ENCODE peak calls at places on chromosome 6, in ten cellular contexts. One of them, this sample, is unnamed. For H3K4me1, the result is how much of the 10 kb centered on the place peaks cover.

GRCh38 chr6:99331531-99331930 is 17.9 kb downstream of the FAXC start:
- DNase-seq in colonic mucosa: no peak
- DNase-seq in SK-N-SH: no peak
- DNase-seq in heart left ventricle: no peak
- DNase-seq in H1: no peak
- DNase-seq in PC-3: no peak
- DNase-seq in cardiac muscle cell: no peak
- DNase-seq in BE2C: no peak
- DNase-seq in spleen: no peak
- DNase-seq in left ventricle myocardium inferior: no peak
- DNase-seq in this sample: peak

GRCh38 chr6:44265003-44265842 is at the start of gene NFKBIE:
- DNase-seq in cardiac muscle cell: peak
- DNase-seq in SK-N-SH: peak
- DNase-seq in spleen: peak
- DNase-seq in PC-3: peak
- DNase-seq in BE2C: peak
- DNase-seq in heart left ventricle: peak
- DNase-seq in colonic mucosa: peak
- DNase-seq in H1: no peak
- DNase-seq in left ventricle myocardium inferior: peak
- DNase-seq in this sample: peak

GRCh38 chr6:158751192-158751591 is 68.0 kb downstream of the EZR start:
- DNase-seq in left ventricle myocardium inferior: no peak
- DNase-seq in BE2C: no peak
- DNase-seq in SK-N-SH: no peak
- DNase-seq in spleen: no peak
- DNase-seq in heart left ventricle: no peak
- DNase-seq in colonic mucosa: no peak
- DNase-seq in cardiac muscle cell: no peak
- DNase-seq in H1: no peak
- DNase-seq in PC-3: no peak
- DNase-seq in this sample: no peak

GRCh38 chr6:109816452-109817374 is 125.6 kb downstream of the FIG4 start:
- DNase-seq in colonic mucosa: peak
- DNase-seq in SK-N-SH: no peak
- DNase-seq in heart left ventricle: no peak
- DNase-seq in spleen: no peak
- DNase-seq in H1: no peak
- DNase-seq in PC-3: no peak
- DNase-seq in cardiac muscle cell: peak
- DNase-seq in left ventricle myocardium inferior: no peak
- DNase-seq in BE2C: peak
- DNase-seq in this sample: no peak

GRCh38 chr6:25629202-25629584 is 22.8 kb upstream of the SCGN start:
- DNase-seq in spleen: no peak
- DNase-seq in cardiac muscle cell: no peak
- DNase-seq in heart left ventricle: no peak
- DNase-seq in BE2C: peak
- DNase-seq in left ventricle myocardium inferior: no peak
- DNase-seq in colonic mucosa: no peak
- DNase-seq in SK-N-SH: no peak
- DNase-seq in H1: no peak
- DNase-seq in PC-3: no peak
- DNase-seq in this sample: peak

GRCh38 chr6:122818866-122819265 is 29.8 kb downstream of the SMPDL3A start:
- DNase-seq in spleen: no peak
- DNase-seq in BE2C: no peak
- DNase-seq in H1: no peak
- DNase-seq in left ventricle myocardium inferior: no peak
- DNase-seq in colonic mucosa: no peak
- DNase-seq in cardiac muscle cell: no peak
- DNase-seq in SK-N-SH: no peak
- DNase-seq in heart left ventricle: no peak
- DNase-seq in PC-3: no peak
- DNase-seq in this sample: no peak

GRCh38 chr6:157070403-157071107 is 252.8 kb downstream of the TMEM242 start:
- DNase-seq in left ventricle myocardium inferior: no peak
- DNase-seq in cardiac muscle cell: no peak
- DNase-seq in SK-N-SH: no peak
- DNase-seq in H1: no peak
- DNase-seq in PC-3: no peak
- DNase-seq in BE2C: no peak
- DNase-seq in heart left ventricle: no peak
- DNase-seq in spleen: no peak
- DNase-seq in colonic mucosa: no peak
- DNase-seq in this sample: no peak

GRCh38 chr6:132813173-132813856 is 1.1 kb upstream of the RPS12 start:
- DNase-seq in cardiac muscle cell: peak
- DNase-seq in BE2C: no peak
- DNase-seq in left ventricle myocardium inferior: peak
- DNase-seq in colonic mucosa: peak
- DNase-seq in heart left ventricle: peak
- DNase-seq in H1: no peak
- DNase-seq in SK-N-SH: no peak
- DNase-seq in PC-3: peak
- DNase-seq in spleen: peak
- DNase-seq in this sample: peak

GRCh38 chr6:151060742-151061100 is 179.0 kb upstream of the AKAP12 start:
- DNase-seq in heart left ventricle: no peak
- DNase-seq in BE2C: no peak
- DNase-seq in PC-3: no peak
- DNase-seq in cardiac muscle cell: no peak
- DNase-seq in left ventricle myocardium inferior: no peak
- DNase-seq in SK-N-SH: no peak
- DNase-seq in H1: no peak
- DNase-seq in spleen: no peak
- DNase-seq in colonic mucosa: peak
- DNase-seq in this sample: no peak

GRCh38 chr6:151059612-151060095 is 180.1 kb upstream of the AKAP12 start:
- DNase-seq in SK-N-SH: no peak
- DNase-seq in H1: no peak
- DNase-seq in left ventricle myocardium inferior: no peak
- DNase-seq in heart left ventricle: no peak
- DNase-seq in PC-3: no peak
- DNase-seq in BE2C: no peak
- DNase-seq in spleen: no peak
- DNase-seq in colonic mucosa: peak
- DNase-seq in cardiac muscle cell: no peak
- DNase-seq in this sample: no peak

GRCh38 chr6:151056230-151056907 is 183.4 kb upstream of the AKAP12 start:
- DNase-seq in H1: no peak
- DNase-seq in BE2C: no peak
- DNase-seq in colonic mucosa: peak
- DNase-seq in heart left ventricle: no peak
- DNase-seq in left ventricle myocardium inferior: no peak
- DNase-seq in PC-3: no peak
- DNase-seq in cardiac muscle cell: no peak
- DNase-seq in SK-N-SH: no peak
- DNase-seq in spleen: no peak
- DNase-seq in this sample: no peak

GRCh38 chr6:151060096-151060741 is 179.5 kb upstream of the AKAP12 start:
- DNase-seq in left ventricle myocardium inferior: no peak
- DNase-seq in colonic mucosa: peak
- DNase-seq in PC-3: peak
- DNase-seq in SK-N-SH: no peak
- DNase-seq in H1: no peak
- DNase-seq in BE2C: no peak
- DNase-seq in cardiac muscle cell: no peak
- DNase-seq in spleen: no peak
- DNase-seq in heart left ventricle: no peak
- DNase-seq in this sample: peak

DNA sequence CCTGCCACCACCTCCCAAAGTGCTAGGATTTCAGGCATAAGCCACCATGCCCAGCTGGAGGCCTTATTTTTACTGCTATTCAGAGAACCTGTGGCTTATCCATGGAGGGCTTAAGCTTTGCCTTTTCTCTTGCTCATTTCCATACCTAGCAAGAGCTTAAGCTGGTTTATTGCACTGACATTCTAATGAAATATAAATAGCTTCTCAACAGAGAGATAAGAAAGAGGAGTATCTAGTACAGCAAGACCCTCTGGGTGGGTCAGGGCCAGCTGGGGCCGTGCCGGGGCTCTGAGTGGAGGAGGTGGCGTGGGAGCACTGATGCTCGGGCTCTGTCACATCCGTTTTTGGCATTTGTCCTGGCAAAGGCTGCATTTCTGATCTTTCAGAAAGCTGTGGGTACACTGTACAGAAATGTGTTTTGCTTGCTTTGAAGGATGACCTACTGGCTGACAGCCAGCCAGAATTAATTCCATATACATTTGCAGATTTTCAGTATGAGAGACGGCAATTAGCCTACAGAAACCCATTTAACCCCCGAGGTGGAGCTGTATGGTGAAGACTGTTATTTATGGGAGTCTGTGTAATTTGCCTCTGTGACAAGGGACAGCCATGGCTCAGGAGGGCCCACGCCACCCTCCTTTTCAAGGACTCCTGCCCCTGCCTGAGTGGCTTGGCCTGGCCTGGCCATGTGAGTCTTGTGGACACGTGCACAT is 181.6 kb upstream of the AKAP12 start:
- DNase-seq in left ventricle myocardium inferior: peak
- DNase-seq in BE2C: no peak
- DNase-seq in cardiac muscle cell: no peak
- DNase-seq in heart left ventricle: no peak
- DNase-seq in spleen: no peak
- DNase-seq in colonic mucosa: peak
- DNase-seq in H1: no peak
- DNase-seq in SK-N-SH: peak
- DNase-seq in PC-3: no peak
- DNase-seq in this sample: no peak
- H3K4me1 ChIP-seq in left ventricle myocardium inferior: under half
- H3K4me1 ChIP-seq in BE2C: under half
- H3K4me1 ChIP-seq in cardiac muscle cell: half or more
- H3K4me1 ChIP-seq in heart left ventricle: under half
- H3K4me1 ChIP-seq in spleen: under half
- H3K4me1 ChIP-seq in colonic mucosa: under half
- H3K4me1 ChIP-seq in H1: under half
- H3K4me1 ChIP-seq in SK-N-SH: under half
- H3K4me1 ChIP-seq in PC-3: under half
- H3K4me1 ChIP-seq in this sample: under half

DNA sequence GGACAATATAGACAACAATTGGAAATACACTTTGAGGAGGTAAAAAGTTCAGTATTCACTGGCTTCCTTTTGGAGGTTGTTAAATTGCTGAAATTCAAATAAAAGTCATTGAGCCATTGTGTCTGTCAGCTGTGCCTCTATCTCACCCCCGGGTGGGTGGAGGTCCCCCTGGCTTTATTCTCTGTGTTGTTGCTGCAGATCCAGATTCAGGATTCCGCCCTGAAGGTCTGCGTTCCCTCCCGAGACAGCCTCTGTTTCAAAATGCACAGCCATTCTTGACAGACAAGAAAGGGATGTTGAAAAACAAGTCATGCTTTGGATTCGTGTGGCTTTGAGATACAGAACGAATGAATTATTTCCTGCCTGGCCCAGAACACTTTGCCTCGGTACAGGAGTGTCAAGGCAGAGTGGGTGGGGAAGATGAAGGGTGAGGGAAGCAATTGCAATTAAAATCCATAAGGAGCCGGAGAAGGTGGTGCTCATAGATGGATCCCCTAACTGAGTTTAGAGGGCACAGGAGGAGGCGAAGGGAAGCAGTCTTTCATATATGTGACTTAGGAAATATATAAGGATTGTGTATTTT is 118.3 kb downstream of the TTLL2 start:
- DNase-seq in H1: no peak
- DNase-seq in spleen: no peak
- DNase-seq in SK-N-SH: no peak
- DNase-seq in cardiac muscle cell: no peak
- DNase-seq in colonic mucosa: no peak
- DNase-seq in left ventricle myocardium inferior: no peak
- DNase-seq in PC-3: no peak
- DNase-seq in heart left ventricle: no peak
- DNase-seq in BE2C: no peak
- DNase-seq in this sample: no peak
- H3K4me1 ChIP-seq in H1: under half
- H3K4me1 ChIP-seq in spleen: under half
- H3K4me1 ChIP-seq in SK-N-SH: under half
- H3K4me1 ChIP-seq in cardiac muscle cell: under half
- H3K4me1 ChIP-seq in colonic mucosa: under half
- H3K4me1 ChIP-seq in left ventricle myocardium inferior: under half
- H3K4me1 ChIP-seq in PC-3: under half
- H3K4me1 ChIP-seq in heart left ventricle: under half
- H3K4me1 ChIP-seq in BE2C: under half
- H3K4me1 ChIP-seq in this sample: under half

GRCh38 chr6:112223070-112223861 is 31.1 kb downstream of the LAMA4 start:
- DNase-seq in cardiac muscle cell: no peak
- DNase-seq in left ventricle myocardium inferior: no peak
- DNase-seq in H1: no peak
- DNase-seq in SK-N-SH: no peak
- DNase-seq in PC-3: peak
- DNase-seq in colonic mucosa: no peak
- DNase-seq in heart left ventricle: no peak
- DNase-seq in BE2C: no peak
- DNase-seq in spleen: no peak
- DNase-seq in this sample: peak

GRCh38 chr6:112227992-112228391 is 26.4 kb downstream of the LAMA4 start:
- DNase-seq in left ventricle myocardium inferior: peak
- DNase-seq in heart left ventricle: no peak
- DNase-seq in colonic mucosa: no peak
- DNase-seq in H1: no peak
- DNase-seq in BE2C: no peak
- DNase-seq in cardiac muscle cell: no peak
- DNase-seq in SK-N-SH: no peak
- DNase-seq in PC-3: no peak
- DNase-seq in spleen: no peak
- DNase-seq in this sample: no peak

GRCh38 chr6:112224088-112224487 is 30.3 kb downstream of the LAMA4 start:
- DNase-seq in spleen: no peak
- DNase-seq in H1: no peak
- DNase-seq in cardiac muscle cell: no peak
- DNase-seq in BE2C: no peak
- DNase-seq in colonic mucosa: no peak
- DNase-seq in left ventricle myocardium inferior: no peak
- DNase-seq in PC-3: no peak
- DNase-seq in heart left ventricle: no peak
- DNase-seq in SK-N-SH: no peak
- DNase-seq in this sample: no peak

GRCh38 chr6:112227411-112227810 is 27.0 kb downstream of the LAMA4 start:
- DNase-seq in PC-3: peak
- DNase-seq in BE2C: no peak
- DNase-seq in heart left ventricle: no peak
- DNase-seq in H1: no peak
- DNase-seq in SK-N-SH: no peak
- DNase-seq in colonic mucosa: no peak
- DNase-seq in spleen: no peak
- DNase-seq in left ventricle myocardium inferior: no peak
- DNase-seq in cardiac muscle cell: no peak
- DNase-seq in this sample: no peak

DNA sequence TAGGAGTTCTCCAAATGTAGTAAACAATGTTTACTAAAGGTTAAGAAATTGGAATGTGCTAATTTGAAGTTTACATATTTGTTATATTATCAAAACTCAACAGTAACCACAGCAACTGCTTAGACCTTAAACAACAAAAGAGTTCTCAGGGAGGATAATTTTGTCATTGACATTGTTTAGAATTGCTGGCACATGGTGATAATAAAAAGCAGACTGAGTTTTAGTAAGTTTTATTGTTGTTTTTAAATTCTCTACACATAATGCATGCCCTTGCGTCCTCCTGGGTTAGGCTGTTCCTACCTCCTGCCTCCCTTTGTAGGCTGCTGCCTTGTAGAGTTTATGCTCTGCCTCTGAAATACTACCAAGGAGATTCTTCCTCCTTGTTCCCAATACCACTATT is 28.7 kb downstream of the LAMA4 start:
- DNase-seq in left ventricle myocardium inferior: no peak
- DNase-seq in BE2C: no peak
- DNase-seq in SK-N-SH: no peak
- DNase-seq in heart left ventricle: no peak
- DNase-seq in cardiac muscle cell: no peak
- DNase-seq in colonic mucosa: no peak
- DNase-seq in spleen: no peak
- DNase-seq in PC-3: no peak
- DNase-seq in H1: no peak
- DNase-seq in this sample: no peak
- H3K4me1 ChIP-seq in left ventricle myocardium inferior: half or more
- H3K4me1 ChIP-seq in BE2C: under half
- H3K4me1 ChIP-seq in SK-N-SH: under half
- H3K4me1 ChIP-seq in heart left ventricle: half or more
- H3K4me1 ChIP-seq in cardiac muscle cell: under half
- H3K4me1 ChIP-seq in colonic mucosa: under half
- H3K4me1 ChIP-seq in spleen: under half
- H3K4me1 ChIP-seq in PC-3: under half
- H3K4me1 ChIP-seq in H1: under half
- H3K4me1 ChIP-seq in this sample: half or more

GRCh38 chr6:160883560-160883959 is 108.0 kb upstream of the MAP3K4 start:
- DNase-seq in colonic mucosa: no peak
- DNase-seq in SK-N-SH: no peak
- DNase-seq in PC-3: no peak
- DNase-seq in heart left ventricle: no peak
- DNase-seq in cardiac muscle cell: no peak
- DNase-seq in spleen: no peak
- DNase-seq in left ventricle myocardium inferior: no peak
- DNase-seq in H1: no peak
- DNase-seq in BE2C: no peak
- DNase-seq in this sample: no peak

GRCh38 chr6:160881409-160881808 is 110.2 kb upstream of the MAP3K4 start:
- DNase-seq in heart left ventricle: no peak
- DNase-seq in spleen: no peak
- DNase-seq in BE2C: no peak
- DNase-seq in left ventricle myocardium inferior: no peak
- DNase-seq in SK-N-SH: no peak
- DNase-seq in colonic mucosa: no peak
- DNase-seq in cardiac muscle cell: no peak
- DNase-seq in PC-3: no peak
- DNase-seq in H1: no peak
- DNase-seq in this sample: no peak

GRCh38 chr6:160883999-160884398 is 107.6 kb upstream of the MAP3K4 start:
- DNase-seq in SK-N-SH: no peak
- DNase-seq in PC-3: no peak
- DNase-seq in left ventricle myocardium inferior: no peak
- DNase-seq in spleen: no peak
- DNase-seq in H1: no peak
- DNase-seq in BE2C: no peak
- DNase-seq in colonic mucosa: no peak
- DNase-seq in cardiac muscle cell: no peak
- DNase-seq in heart left ventricle: no peak
- DNase-seq in this sample: no peak

GRCh38 chr6:160882741-160883340 is 108.7 kb upstream of the MAP3K4 start:
- DNase-seq in SK-N-SH: no peak
- DNase-seq in H1: no peak
- DNase-seq in left ventricle myocardium inferior: no peak
- DNase-seq in BE2C: no peak
- DNase-seq in PC-3: no peak
- DNase-seq in cardiac muscle cell: peak
- DNase-seq in spleen: no peak
- DNase-seq in heart left ventricle: no peak
- DNase-seq in colonic mucosa: no peak
- DNase-seq in this sample: no peak

DNA sequence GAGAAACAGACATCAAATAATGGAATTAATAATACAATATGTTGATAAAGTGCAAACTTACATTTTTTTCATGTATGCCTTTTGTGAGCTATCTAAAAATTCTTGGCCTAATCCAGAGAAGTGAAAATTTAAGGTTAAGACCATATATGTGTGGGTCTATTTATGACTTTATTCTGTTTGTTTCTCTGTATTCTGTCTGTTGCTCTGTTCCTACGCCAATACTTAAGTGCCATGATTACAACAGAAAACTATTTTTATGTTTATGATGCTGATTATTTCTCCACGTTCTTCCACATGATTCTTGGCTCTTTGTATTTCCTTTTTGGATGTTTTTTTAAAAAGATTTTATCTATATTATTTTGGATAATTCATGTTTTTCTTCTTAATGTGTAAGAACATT is 109.5 kb upstream of the MAP3K4 start:
- DNase-seq in PC-3: no peak
- DNase-seq in colonic mucosa: no peak
- DNase-seq in left ventricle myocardium inferior: no peak
- DNase-seq in heart left ventricle: no peak
- DNase-seq in cardiac muscle cell: no peak
- DNase-seq in BE2C: no peak
- DNase-seq in spleen: no peak
- DNase-seq in SK-N-SH: no peak
- DNase-seq in H1: no peak
- DNase-seq in this sample: no peak
- H3K4me1 ChIP-seq in PC-3: under half
- H3K4me1 ChIP-seq in colonic mucosa: under half
- H3K4me1 ChIP-seq in left ventricle myocardium inferior: under half
- H3K4me1 ChIP-seq in heart left ventricle: under half
- H3K4me1 ChIP-seq in cardiac muscle cell: under half
- H3K4me1 ChIP-seq in BE2C: under half
- H3K4me1 ChIP-seq in spleen: under half
- H3K4me1 ChIP-seq in SK-N-SH: under half
- H3K4me1 ChIP-seq in H1: under half
- H3K4me1 ChIP-seq in this sample: under half

This sample was measured in osteoblast.